ENCODE peak calls at places on chromosomes 7 and 10, in four cellular contexts. T is H1, D is H9, U is mesendoderm. M is an unnamed sample.

GRCh38 chr7:42272793-42273665 is 36.0 kb upstream of the GLI3 start:
- DNase-seq in T (no peak), D (peak; percentile 34), U (peak; percentile 81), M (peak; percentile 59)

GRCh38 chr10:103761075-103761920 is 94.1 kb downstream of the SH3PXD2A start:
- DNase-seq in T (no peak), D (no peak), U (no peak), M (no peak)

GRCh38 chr7:5629941-5630340 is 151.5 kb downstream of the RNF216 start:
- DNase-seq in T (no peak), D (no peak), U (peak; percentile 73), M (peak; percentile 74)

GRCh38 chr10:99232357-99232999 is 3.2 kb downstream of the HPSE2 start:
- DNase-seq in T (no peak), D (peak; percentile 66), U (peak; percentile 66), M (no peak)

GRCh38 chr10:49347827-49348226 is 48.1 kb downstream of the DRGX start:
- DNase-seq in T (no peak), D (no peak), U (no peak), M (no peak)

GRCh38 chr10:12042409-12042796 is 206 bp downstream of the UPF2 start:
- DNase-seq in T (no peak), D (no peak), U (no peak), M (peak; percentile 3)

GRCh38 chr10:126004752-126005151 is 108.4 kb downstream of the FANK1 start:
- DNase-seq in T (no peak), D (no peak), U (no peak), M (no peak)

GRCh38 chr10:78178940-78179339 is 145.3 kb downstream of the RPS24 start:
- DNase-seq in T (no peak), D (peak; percentile 71), U (peak; percentile 48), M (peak; percentile 56)

GRCh38 chr7:43905209-43905946 is 1.0 kb downstream of the URGCP start:
- DNase-seq in T (no peak), D (peak; percentile 72), U (peak; percentile 56), M (no peak)

GRCh38 chr10:36717118-36717517 is 408.3 kb upstream of the ANKRD30A start:
- DNase-seq in T (no peak), D (no peak), U (no peak), M (peak; percentile 23)

GRCh38 chr7:149468208-149468607 is 7.3 kb upstream of the ZNF777 start:
- DNase-seq in T (no peak), D (no peak), U (no peak), M (no peak)

GRCh38 chr10:110730345-110731055 is 86.4 kb downstream of the RBM20 start:
- DNase-seq in T (no peak), D (no peak), U (no peak), M (no peak)

GRCh38 chr7:155534691-155535090 is 11.7 kb downstream of the CNPY1 start:
- DNase-seq in T (no peak), D (no peak), U (no peak), M (no peak)

GRCh38 chr7:20365486-20365885 is 34.8 kb downstream of the ITGB8 start:
- DNase-seq in T (no peak), D (no peak), U (no peak), M (no peak)

GRCh38 chr10:74081918-74082317 is 68.7 kb downstream of the AP3M1 start:
- DNase-seq in T (no peak), D (no peak), U (no peak), M (no peak)

GRCh38 chr10:11036424-11037011 is 18.8 kb downstream of the CELF2 start:
- DNase-seq in T (no peak), D (peak; percentile 50), U (peak; percentile 79), M (peak; percentile 62)

GRCh38 chr10:44902838-44903545 is 8.1 kb upstream of the TMEM72 start:
- DNase-seq in T (no peak), D (no peak), U (no peak), M (no peak)

GRCh38 chr10:67779455-67780205 is 58.4 kb downstream of the DNAJC12 start:
- DNase-seq in T (no peak), D (peak; percentile 66), U (peak; percentile 80), M (peak; percentile 84)

GRCh38 chr10:29140991-29141390 is 147.9 kb upstream of the LYZL1 start:
- DNase-seq in T (no peak), D (no peak), U (peak; percentile 87), M (peak; percentile 92)

GRCh38 chr7:97576043-97576442 is 155.8 kb upstream of the TAC1 start:
- DNase-seq in T (no peak), D (no peak), U (peak; percentile 77), M (no peak)

GRCh38 chr7:38070718-38071117 is 107.3 kb upstream of the STARD3NL start:
- DNase-seq in T (no peak), D (peak; percentile 45), U (peak; percentile 59), M (peak; percentile 0)

GRCh38 chr10:103451871-103452713 is at the start of gene CALHM2:
- DNase-seq in T (no peak), D (peak; percentile 72), U (peak; percentile 73), M (peak; percentile 41)

GRCh38 chr10:96565774-96566173 is 21.0 kb downstream of the TM9SF3 start:
- DNase-seq in T (no peak), D (no peak), U (no peak), M (peak; percentile 80)

GRCh38 chr10:127376071-127376470 is 173.0 kb upstream of the NPS start:
- DNase-seq in T (no peak), D (no peak), U (no peak), M (no peak)

GRCh38 chr7:118214051-118214832 is 10.3 kb upstream of the ANKRD7 start:
- DNase-seq in T (no peak), D (no peak), U (no peak), M (peak; percentile 70)

GRCh38 chr10:111273635-111274034 is 196.8 kb downstream of the ADRA2A start:
- DNase-seq in T (no peak), D (no peak), U (no peak), M (no peak)

GRCh38 chr10:96935810-96936209 is 103.7 kb downstream of the LCOR start:
- DNase-seq in T (no peak), D (no peak), U (no peak), M (no peak)

GRCh38 chr10:100419911-100420449 is 42.8 kb upstream of the WNT8B start:
- DNase-seq in T (no peak), D (no peak), U (no peak), M (no peak)
- H4K5ac ChIP-seq in T (no peak overlapping the region), D (no peak overlapping the region), U (no peak overlapping the region), M (no peak overlapping the region)

GRCh38 chr10:59807629-59808620 is 54.7 kb upstream of the MRLN start:
- DNase-seq in T (no peak), D (no peak), U (no peak), M (no peak)

GRCh38 chr10:59809644-59809974 is 56.4 kb upstream of the MRLN start:
- DNase-seq in T (no peak), D (no peak), U (no peak), M (no peak)

GRCh38 chr10:59814878-59815277 is 61.6 kb upstream of the MRLN start:
- DNase-seq in T (no peak), D (no peak), U (no peak), M (no peak)

GRCh38 chr10:59808896-59809643 is 55.8 kb upstream of the MRLN start:
- DNase-seq in T (peak; percentile 43), D (peak; percentile 74), U (peak; percentile 92), M (peak; percentile 37)

DNA sequence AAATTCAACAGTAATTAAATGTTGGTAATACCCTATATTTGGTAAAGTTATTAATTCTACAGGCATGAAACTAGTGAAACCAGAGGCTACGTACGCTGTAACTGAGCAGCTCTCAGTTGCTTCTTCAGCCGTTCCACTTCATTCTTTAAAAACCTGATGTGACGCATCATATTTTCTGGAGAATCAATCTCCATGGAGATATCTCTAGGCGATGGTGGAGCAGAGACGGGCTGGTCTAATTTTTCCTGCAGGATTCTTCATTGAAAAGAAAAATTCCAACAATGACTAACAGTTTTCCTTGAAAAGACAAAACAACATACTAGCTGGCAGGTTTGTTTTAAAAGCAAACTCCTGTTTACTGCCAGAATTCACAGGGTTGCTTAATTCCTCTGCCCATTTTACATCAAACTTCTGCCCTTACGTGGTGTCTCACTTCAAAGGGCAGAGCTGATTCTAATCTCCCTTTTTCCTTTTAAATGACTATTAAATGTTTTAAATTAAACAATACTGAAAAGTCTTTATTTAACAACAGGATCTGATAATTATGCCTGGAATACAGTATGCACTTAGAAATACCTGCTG is 59.4 kb upstream of the MRLN start:
- DNase-seq in T (no peak), D (no peak), U (no peak), M (no peak)
- H4K5ac ChIP-seq in T (no peak overlapping the region), D (no peak overlapping the region), U (no peak overlapping the region), M (no peak overlapping the region)

GRCh38 chr7:21544303-21544656 is 1.4 kb downstream of the DNAH11 start:
- DNase-seq in T (no peak), D (no peak), U (no peak), M (no peak)

GRCh38 chr7:21547511-21547910 is 4.7 kb downstream of the DNAH11 start:
- DNase-seq in T (no peak), D (no peak), U (no peak), M (no peak)

GRCh38 chr7:21548491-21548890 is 5.7 kb downstream of the DNAH11 start:
- DNase-seq in T (no peak), D (no peak), U (no peak), M (no peak)

GRCh38 chr7:21550821-21551531 is 8.1 kb downstream of the DNAH11 start:
- DNase-seq in T (no peak), D (peak; percentile 71), U (peak; percentile 89), M (no peak)

GRCh38 chr7:21550076-21550475 is 7.2 kb downstream of the DNAH11 start:
- DNase-seq in T (no peak), D (no peak), U (no peak), M (no peak)
- H4K5ac ChIP-seq in T (no peak overlapping the region), D (no peak overlapping the region), U (no peak overlapping the region), M (no peak overlapping the region)

GRCh38 chr10:71779641-71780040 is 6.3 kb upstream of the VSIR start:
- DNase-seq in T (no peak), D (no peak), U (no peak), M (no peak)
- H4K5ac ChIP-seq in T (no peak overlapping the region), D (no peak overlapping the region), U (no peak overlapping the region), M (no peak overlapping the region)